ENCODE peak calls at places on chromosomes 1 and 21, in nine cellular contexts. One of them, this sample, is unnamed.
A peak's percentile ranks its signal among the peaks of the same experiment; 100 is the strongest.

GRCh38 chr21:45376459-45377324 is 28.3 kb upstream of the COL18A1 start:
- DNase-seq in A549: no peak
- DNase-seq in lung: no peak
- DNase-seq in thyroid gland: no peak
- DNase-seq in endodermal cell: no peak
- DNase-seq in tibial artery: peak; percentile 22
- DNase-seq in PC-9: no peak
- DNase-seq in astrocyte: no peak
- DNase-seq in heart left ventricle: peak; percentile 27
- DNase-seq in this sample: peak; percentile 43

GRCh38 chr1:112436384-112437156 is 40.6 kb downstream of the CTTNBP2NL start:
- DNase-seq in A549: no peak
- DNase-seq in lung: no peak
- DNase-seq in thyroid gland: no peak
- DNase-seq in endodermal cell: no peak
- DNase-seq in tibial artery: no peak
- DNase-seq in PC-9: no peak
- DNase-seq in astrocyte: no peak
- DNase-seq in heart left ventricle: no peak
- DNase-seq in this sample: no peak

GRCh38 chr1:234926574-234927311 is 201.9 kb downstream of the TOMM20 start:
- DNase-seq in A549: no peak
- DNase-seq in lung: no peak
- DNase-seq in thyroid gland: peak; percentile 51
- DNase-seq in endodermal cell: no peak
- DNase-seq in tibial artery: no peak
- DNase-seq in PC-9: no peak
- DNase-seq in astrocyte: no peak
- DNase-seq in heart left ventricle: no peak
- DNase-seq in this sample: no peak

GRCh38 chr1:155297431-155297830 is 3.8 kb downstream of the PKLR start:
- DNase-seq in A549: no peak
- DNase-seq in lung: no peak
- DNase-seq in thyroid gland: no peak
- DNase-seq in endodermal cell: no peak
- DNase-seq in tibial artery: no peak
- DNase-seq in PC-9: no peak
- DNase-seq in astrocyte: no peak
- DNase-seq in heart left ventricle: no peak
- DNase-seq in this sample: no peak

GRCh38 chr1:5010236-5010635 is 355.8 kb downstream of the AJAP1 start:
- DNase-seq in A549: no peak
- DNase-seq in lung: no peak
- DNase-seq in thyroid gland: no peak
- DNase-seq in endodermal cell: no peak
- DNase-seq in tibial artery: no peak
- DNase-seq in PC-9: no peak
- DNase-seq in astrocyte: no peak
- DNase-seq in heart left ventricle: no peak
- DNase-seq in this sample: no peak

GRCh38 chr1:31701137-31701736 is 2.6 kb downstream of the COL16A1 start:
- DNase-seq in A549: peak; percentile 89
- DNase-seq in lung: peak; percentile 81
- DNase-seq in thyroid gland: peak; percentile 67
- DNase-seq in endodermal cell: peak; percentile 62
- DNase-seq in tibial artery: peak; percentile 98
- DNase-seq in PC-9: peak; percentile 87
- DNase-seq in astrocyte: peak; percentile 93
- DNase-seq in heart left ventricle: peak; percentile 93
- DNase-seq in this sample: peak; percentile 96

GRCh38 chr21:29658934-29659203 is 280.9 kb downstream of the GRIK1 start:
- DNase-seq in A549: no peak
- DNase-seq in lung: no peak
- DNase-seq in thyroid gland: no peak
- DNase-seq in endodermal cell: no peak
- DNase-seq in tibial artery: no peak
- DNase-seq in PC-9: no peak
- DNase-seq in astrocyte: no peak
- DNase-seq in heart left ventricle: no peak
- DNase-seq in this sample: no peak

GRCh38 chr1:31787261-31787660 is 23.1 kb upstream of the ADGRB2 start:
- DNase-seq in A549: no peak
- DNase-seq in lung: no peak
- DNase-seq in thyroid gland: no peak
- DNase-seq in endodermal cell: peak; percentile 49
- DNase-seq in tibial artery: no peak
- DNase-seq in PC-9: no peak
- DNase-seq in astrocyte: no peak
- DNase-seq in heart left ventricle: peak; percentile 10
- DNase-seq in this sample: peak; percentile 26

GRCh38 chr1:45972621-45973020 is 159.8 kb downstream of the PIK3R3 start:
- DNase-seq in A549: no peak
- DNase-seq in lung: no peak
- DNase-seq in thyroid gland: no peak
- DNase-seq in endodermal cell: no peak
- DNase-seq in tibial artery: no peak
- DNase-seq in PC-9: no peak
- DNase-seq in astrocyte: no peak
- DNase-seq in heart left ventricle: no peak
- DNase-seq in this sample: no peak
- H3K4me1 ChIP-seq in A549: peaks cover 15% of the 10 kb centered on the region
- H3K4me1 ChIP-seq in lung: no peaks in the 10 kb centered on the region
- H3K4me1 ChIP-seq in thyroid gland: peaks cover 6% of the 10 kb centered on the region
- H3K4me1 ChIP-seq in endodermal cell: peaks cover 2% of the 10 kb centered on the region
- H3K4me1 ChIP-seq in tibial artery: no peaks in the 10 kb centered on the region
- H3K4me1 ChIP-seq in PC-9: peaks cover 4% of the 10 kb centered on the region
- H3K4me1 ChIP-seq in astrocyte: no peaks in the 10 kb centered on the region
- H3K4me1 ChIP-seq in heart left ventricle: peaks cover 17% of the 10 kb centered on the region
- H3K4me1 ChIP-seq in this sample: peaks cover 4% of the 10 kb centered on the region

GRCh38 chr1:192767798-192768197 is 41.0 kb upstream of the RGS2 start:
- DNase-seq in A549: no peak
- DNase-seq in lung: peak; percentile 45
- DNase-seq in thyroid gland: peak; percentile 68
- DNase-seq in endodermal cell: no peak
- DNase-seq in tibial artery: no peak
- DNase-seq in PC-9: no peak
- DNase-seq in astrocyte: no peak
- DNase-seq in heart left ventricle: no peak
- DNase-seq in this sample: no peak
- TF ChIP-seq CTCF in A549: no peak
- TF ChIP-seq CTCF in lung: no peak
- TF ChIP-seq CTCF in thyroid gland: no peak
- TF ChIP-seq CTCF in endodermal cell: no peak
- TF ChIP-seq CTCF in tibial artery: no peak
- TF ChIP-seq CTCF in PC-9: no peak
- TF ChIP-seq CTCF in astrocyte: no peak
- TF ChIP-seq CTCF in heart left ventricle: no peak
- TF ChIP-seq CTCF in this sample: no peak

DNA sequence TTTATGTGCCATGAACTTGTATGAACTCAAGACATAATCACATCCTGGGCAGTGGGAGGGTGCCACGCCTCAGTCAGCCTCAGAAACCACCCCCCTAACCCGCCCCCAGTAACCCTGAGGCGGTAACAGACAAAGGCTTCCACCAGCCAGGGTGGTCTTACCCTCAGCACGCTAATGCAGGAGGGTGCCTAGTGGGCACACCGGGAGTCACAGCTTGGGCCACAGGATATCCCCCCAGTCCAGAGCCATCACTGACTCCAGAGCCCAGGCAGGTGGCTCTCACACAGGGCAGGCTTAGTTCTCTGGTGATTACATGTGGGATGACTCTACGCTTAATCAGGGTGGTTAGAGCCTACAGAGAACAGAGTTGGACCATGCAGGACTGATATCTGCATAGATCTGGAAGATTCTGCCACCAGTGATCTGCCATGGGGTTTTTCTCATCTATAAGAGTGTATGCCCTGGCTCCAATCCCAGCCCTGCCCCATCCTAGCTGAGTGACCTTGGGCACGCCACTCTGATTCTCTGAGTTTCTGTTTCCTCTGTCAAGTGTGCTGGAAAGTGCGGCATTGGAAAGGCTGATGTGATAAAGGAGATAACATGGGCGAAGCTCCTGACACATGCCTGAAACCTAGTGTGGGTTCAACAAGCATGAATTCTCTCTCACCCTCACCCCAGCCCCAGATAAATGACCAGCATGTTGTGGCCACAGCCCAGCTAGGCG is 27.3 kb downstream of the OPTC start:
- DNase-seq in A549: no peak
- DNase-seq in lung: no peak
- DNase-seq in thyroid gland: peak; percentile 86
- DNase-seq in endodermal cell: peak; percentile 45
- DNase-seq in tibial artery: no peak
- DNase-seq in PC-9: no peak
- DNase-seq in astrocyte: no peak
- DNase-seq in heart left ventricle: no peak
- DNase-seq in this sample: no peak
- H3K27ac ChIP-seq in A549: peak overlapping the region; percentile 3
- H3K27ac ChIP-seq in lung: no peak overlapping the region
- H3K27ac ChIP-seq in thyroid gland: peak overlapping the region; percentile 48
- H3K27ac ChIP-seq in endodermal cell: peak overlapping the region; percentile 71
- H3K27ac ChIP-seq in tibial artery: no peak overlapping the region
- H3K27ac ChIP-seq in PC-9: peak overlapping the region; percentile 72
- H3K27ac ChIP-seq in astrocyte: peak overlapping the region; percentile 83
- H3K27ac ChIP-seq in heart left ventricle: no peak overlapping the region
- H3K27ac ChIP-seq in this sample: no peak overlapping the region

GRCh38 chr1:109373051-109373593 is 24.6 kb downstream of the SORT1 start:
- DNase-seq in A549: no peak
- DNase-seq in lung: no peak
- DNase-seq in thyroid gland: peak; percentile 43
- DNase-seq in endodermal cell: no peak
- DNase-seq in tibial artery: no peak
- DNase-seq in PC-9: no peak
- DNase-seq in astrocyte: no peak
- DNase-seq in heart left ventricle: no peak
- DNase-seq in this sample: no peak

GRCh38 chr1:109368464-109368863 is 29.3 kb downstream of the SORT1 start:
- DNase-seq in A549: no peak
- DNase-seq in lung: no peak
- DNase-seq in thyroid gland: no peak
- DNase-seq in endodermal cell: no peak
- DNase-seq in tibial artery: no peak
- DNase-seq in PC-9: no peak
- DNase-seq in astrocyte: no peak
- DNase-seq in heart left ventricle: no peak
- DNase-seq in this sample: no peak

GRCh38 chr1:109370712-109371270 is 26.9 kb downstream of the SORT1 start:
- DNase-seq in A549: no peak
- DNase-seq in lung: no peak
- DNase-seq in thyroid gland: no peak
- DNase-seq in endodermal cell: no peak
- DNase-seq in tibial artery: no peak
- DNase-seq in PC-9: peak; percentile 73
- DNase-seq in astrocyte: peak; percentile 96
- DNase-seq in heart left ventricle: no peak
- DNase-seq in this sample: no peak

GRCh38 chr1:109369167-109369746 is 28.5 kb downstream of the SORT1 start:
- DNase-seq in A549: no peak
- DNase-seq in lung: no peak
- DNase-seq in thyroid gland: no peak
- DNase-seq in endodermal cell: no peak
- DNase-seq in tibial artery: no peak
- DNase-seq in PC-9: no peak
- DNase-seq in astrocyte: peak; percentile 64
- DNase-seq in heart left ventricle: no peak
- DNase-seq in this sample: no peak

DNA sequence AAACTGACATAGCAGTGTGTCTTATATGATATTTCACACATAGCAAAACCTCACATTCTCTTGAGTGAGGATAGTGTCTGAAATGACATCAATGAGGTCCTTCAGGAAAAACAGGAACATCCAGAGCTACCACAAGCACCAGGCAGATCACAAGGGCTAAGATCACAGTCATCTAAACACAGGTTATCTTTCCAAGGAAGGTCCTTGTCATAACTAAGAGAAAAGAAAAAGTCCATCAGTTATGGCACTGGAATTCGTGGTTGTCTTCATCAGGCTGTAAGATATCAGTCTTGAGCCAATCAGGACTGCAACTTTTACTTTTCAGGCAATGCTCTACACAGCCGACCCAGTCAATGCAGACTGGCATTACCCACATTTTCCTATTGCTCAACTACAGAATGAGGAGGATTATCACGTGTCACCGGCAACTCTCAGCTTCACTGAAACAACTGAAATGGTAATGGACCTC is 26.4 kb downstream of the SORT1 start:
- DNase-seq in A549: no peak
- DNase-seq in lung: no peak
- DNase-seq in thyroid gland: peak; percentile 42
- DNase-seq in endodermal cell: no peak
- DNase-seq in tibial artery: peak; percentile 60
- DNase-seq in PC-9: peak; percentile 82
- DNase-seq in astrocyte: peak; percentile 71
- DNase-seq in heart left ventricle: no peak
- DNase-seq in this sample: no peak
- H3K4me1 ChIP-seq in A549: no peaks in the 10 kb centered on the region
- H3K4me1 ChIP-seq in lung: peaks cover 9% of the 10 kb centered on the region
- H3K4me1 ChIP-seq in thyroid gland: peaks cover 54% of the 10 kb centered on the region
- H3K4me1 ChIP-seq in endodermal cell: no peaks in the 10 kb centered on the region
- H3K4me1 ChIP-seq in tibial artery: peaks cover 53% of the 10 kb centered on the region
- H3K4me1 ChIP-seq in PC-9: peaks cover 22% of the 10 kb centered on the region
- H3K4me1 ChIP-seq in astrocyte: peaks cover 38% of the 10 kb centered on the region
- H3K4me1 ChIP-seq in heart left ventricle: peaks cover 50% of the 10 kb centered on the region
- H3K4me1 ChIP-seq in this sample: peaks cover 19% of the 10 kb centered on the region